ENCODE peak calls at places on chromosomes 2 and 18, in nine cellular contexts. T, P, G, L, B, Q, K, N and E are unnamed samples.
A peak's percentile ranks its signal among the peaks of the same experiment; 100 is the strongest.

GRCh38 chr2:138121769-138122661 is 157.7 kb downstream of the HNMT start:
- DNase-seq in K (peak; percentile 73), B (no peak), N (no peak), P (no peak), Q (no peak), T (peak; percentile 86), L (no peak), G (no peak), E (no peak)

GRCh38 chr2:35081001-35081628 is 1274.5 kb upstream of the CRIM1 start:
- DNase-seq in B (no peak), Q (no peak), K (peak; percentile 2), P (no peak), T (no peak), L (no peak), N (no peak), G (peak; percentile 50), E (no peak)

GRCh38 chr2:31233216-31233615 is 736 bp upstream of the EHD3 start:
- DNase-seq in G (no peak), L (no peak), K (no peak), P (no peak), B (no peak), Q (no peak), N (no peak), T (peak; percentile 60), E (no peak)

GRCh38 chr2:134372611-134373131 is 118.8 kb downstream of the MGAT5 start:
- DNase-seq in G (peak; percentile 91), L (no peak), Q (peak; percentile 75), T (peak; percentile 12), N (peak; percentile 90), K (peak; percentile 25), P (no peak), B (peak; percentile 94), E (no peak)

GRCh38 chr2:14401838-14402237 is 230.7 kb upstream of the LRATD1 start:
- DNase-seq in G (no peak), K (no peak), B (no peak), P (no peak), T (peak; percentile 99), N (no peak), Q (no peak), L (no peak), E (no peak)

GRCh38 chr2:216371756-216372702 is at the start of gene MARCHF4:
- DNase-seq in P (peak; percentile 97), B (peak; percentile 90), T (peak; percentile 82), Q (peak; percentile 93), K (peak; percentile 65), L (peak; percentile 69), N (peak; percentile 91), G (peak; percentile 80), E (no peak)

GRCh38 chr2:188725981-188726380 is 248.2 kb upstream of the COL3A1 start:
- DNase-seq in T (no peak), G (peak; percentile 58), L (no peak), Q (peak; percentile 7), B (peak; percentile 73), K (no peak), P (no peak), N (peak; percentile 50), E (no peak)

GRCh38 chr2:96369186-96369585 is 33.6 kb downstream of the NCAPH start:
- DNase-seq in G (no peak), N (no peak), T (no peak), K (no peak), L (no peak), B (no peak), Q (no peak), P (no peak), E (no peak)

GRCh38 chr18:54127759-54128378 is 96.6 kb downstream of the MBD2 start:
- DNase-seq in B (peak; percentile 54), K (no peak), G (peak; percentile 68), T (peak; percentile 7), Q (peak; percentile 71), P (no peak), L (no peak), N (peak; percentile 65), E (no peak)